ENCODE peak calls at places on chromosomes 4 and X, in seven cellular contexts. M is lower leg skin, F is AG04449, A is cardiac muscle cell, Y is fibroblast of the aortic adventitia, G is AG10803, E is AG09309. P is an unnamed sample.

GRCh38 chr4:94974773-94975172 is 217.0 kb downstream of the BMPR1B start:
- DNase-seq in A (no peak), E (peak; percentile 35), F (no peak), G (peak; percentile 60), Y (peak; percentile 68), M (no peak), P (no peak)

GRCh38 chrX:48488034-48488433 is 12.0 kb downstream of the FTSJ1 start:
- DNase-seq in A (no peak), M (no peak), G (no peak), Y (no peak), E (no peak), F (no peak), P (no peak)

GRCh38 chr4:4430492-4431195 is 43.7 kb downstream of the NSG1 start:
- DNase-seq in E (peak; percentile 65), M (no peak), A (peak; percentile 70), Y (peak; percentile 78), F (peak; percentile 58), G (peak; percentile 95), P (no peak)

GRCh38 chr4:89929425-89930272 is 35.0 kb downstream of the MMRN1 start:
- DNase-seq in F (no peak), E (no peak), M (no peak), G (no peak), Y (no peak), A (no peak), P (no peak)

GRCh38 chr4:139963708-139964107 is 190.3 kb downstream of the MAML3 start:
- DNase-seq in F (no peak), E (no peak), G (no peak), Y (no peak), A (no peak), M (no peak), P (no peak)

GRCh38 chr4:145507636-145508035 is 26.0 kb downstream of the SMAD1 start:
- DNase-seq in A (no peak), F (no peak), Y (peak; percentile 55), E (no peak), M (no peak), G (no peak), P (no peak)

GRCh38 chrX:16842684-16843083 is 27.5 kb downstream of the RBBP7 start:
- DNase-seq in A (no peak), E (no peak), G (no peak), F (no peak), Y (no peak), M (no peak), P (no peak)

GRCh38 chrX:103531002-103531401 is 11.7 kb upstream of the RAB40A start:
- DNase-seq in Y (peak; percentile 79), F (peak; percentile 59), E (peak; percentile 40), G (peak; percentile 79), M (no peak), A (no peak), P (no peak)

GRCh38 chrX:47316276-47317025 is 53.9 kb upstream of the ZNF157 start:
- DNase-seq in G (no peak), M (no peak), A (peak; percentile 10), F (no peak), E (no peak), Y (peak; percentile 8), P (no peak)

GRCh38 chr4:17064959-17065358 is 166.5 kb upstream of the LDB2 start:
- DNase-seq in G (no peak), M (no peak), Y (peak; percentile 56), F (no peak), E (no peak), A (no peak), P (no peak)

GRCh38 chr4:74934016-74934821 is 1.3 kb downstream of the PARM1 start:
- DNase-seq in F (no peak), A (peak; percentile 61), Y (peak; percentile 20), G (peak; percentile 5), E (no peak), M (no peak), P (peak; percentile 45)

GRCh38 chr4:47835489-47835888 is 2.4 kb downstream of the CORIN start:
- DNase-seq in M (no peak), E (no peak), G (peak; percentile 21), Y (no peak), F (no peak), A (no peak), P (no peak)

GRCh38 chr4:163681208-163681821 is 186.8 kb downstream of the TMA16 start:
- DNase-seq in Y (peak; percentile 21), A (peak; percentile 80), M (peak; percentile 22), E (no peak), F (no peak), G (no peak), P (no peak)

GRCh38 chrX:153854702-153855101 is 24.4 kb upstream of the PDZD4 start:
- DNase-seq in Y (no peak), F (no peak), A (no peak), G (no peak), E (no peak), M (no peak), P (no peak)

GRCh38 chr4:76589872-76590846 is 155.1 kb downstream of the SHROOM3 start:
- DNase-seq in F (peak; percentile 86), M (no peak), E (peak; percentile 90), Y (peak; percentile 87), A (peak; percentile 92), G (peak; percentile 99), P (no peak)

GRCh38 chr4:55386073-55386472 is 9.7 kb upstream of the TMEM165 start:
- DNase-seq in G (peak; percentile 21), E (no peak), A (no peak), M (no peak), F (no peak), Y (no peak), P (no peak)

GRCh38 chrX:103404225-103405008 is 28.1 kb downstream of the BEX3 start:
- DNase-seq in E (peak; percentile 49), F (peak; percentile 33), G (peak; percentile 85), Y (peak; percentile 89), M (peak; percentile 37), A (peak; percentile 84), P (no peak)

GRCh38 chr4:78951862-78952472 is 12.7 kb upstream of the PAQR3 start:
- DNase-seq in Y (peak; percentile 61), G (peak; percentile 48), A (peak; percentile 64), F (no peak), E (no peak), M (no peak), P (no peak)

GRCh38 chrX:4710618-4711433 is 997.4 kb upstream of the PRKX start:
- DNase-seq in E (no peak), Y (peak; percentile 0), A (no peak), G (no peak), M (no peak), F (no peak), P (no peak)

GRCh38 chr4:114383055-114383454 is 215.6 kb upstream of the UGT8 start:
- DNase-seq in F (no peak), Y (no peak), M (no peak), A (no peak), G (no peak), E (no peak), P (no peak)

GRCh38 chr4:114373508-114373907 is 225.1 kb upstream of the UGT8 start:
- DNase-seq in E (no peak), M (no peak), Y (no peak), G (no peak), A (no peak), F (no peak), P (no peak)

GRCh38 chr4:114383721-114384120 is 214.9 kb upstream of the UGT8 start:
- DNase-seq in F (peak; percentile 72), G (peak; percentile 88), E (peak; percentile 57), A (no peak), M (no peak), Y (peak; percentile 82), P (no peak)

DNA sequence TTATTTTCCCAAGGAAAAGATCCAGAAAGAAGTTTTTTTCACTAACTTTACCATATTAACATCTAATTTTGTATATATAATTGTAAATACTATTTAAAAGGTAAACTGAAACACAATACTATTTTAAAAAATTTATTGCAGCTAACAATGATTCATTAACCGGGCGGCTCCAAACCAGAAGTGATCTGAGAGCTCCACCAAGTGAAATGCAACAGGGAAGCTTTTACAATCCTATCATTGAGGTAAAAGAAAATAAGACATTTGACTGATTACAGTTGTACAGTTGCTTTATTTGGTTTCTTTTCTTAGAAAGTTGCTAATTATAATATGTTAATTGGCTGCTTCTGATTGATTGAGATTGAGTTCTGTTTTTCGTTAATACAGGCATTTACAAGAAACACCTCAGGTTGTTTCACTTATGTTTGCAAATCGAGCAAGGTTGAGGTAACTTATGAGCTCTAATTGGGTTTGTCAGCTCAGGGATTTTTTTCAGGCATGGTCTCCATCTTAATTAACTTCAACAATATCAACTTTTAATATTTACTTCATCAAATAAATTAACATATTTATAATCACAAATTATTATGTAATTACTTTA is 220.2 kb upstream of the UGT8 start:
- DNase-seq in F (no peak), M (no peak), E (peak; percentile 16), Y (peak; percentile 74), A (no peak), G (peak; percentile 57), P (no peak)
- TF ChIP-seq CTCF in F (peak; percentile 48), M (no peak), E (peak; percentile 72), Y (peak; percentile 70), A (peak; percentile 49), G (peak; percentile 84), P (no peak)

DNA sequence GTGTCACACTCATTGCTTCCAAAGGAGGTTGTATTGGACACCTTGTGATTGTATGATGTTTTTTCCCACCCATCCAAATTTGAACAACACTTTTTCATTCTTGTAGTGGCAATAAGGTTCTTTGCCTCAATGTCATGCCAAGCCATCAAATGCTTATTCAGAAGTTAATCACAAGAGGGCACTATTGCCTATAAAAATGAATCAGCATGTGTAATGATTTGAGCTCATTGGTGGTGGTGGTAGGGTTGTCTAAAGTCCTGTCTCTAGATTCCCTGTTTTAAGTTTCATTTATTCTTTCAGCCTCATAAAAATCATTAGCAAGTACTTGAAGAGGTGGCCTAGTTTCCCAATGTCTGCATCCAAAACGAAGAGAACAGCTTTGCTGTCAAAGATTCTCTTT is 37.0 kb downstream of the IRS4 start:
- DNase-seq in Y (peak; percentile 47), F (no peak), E (no peak), M (no peak), G (peak; percentile 18), A (peak; percentile 39), P (no peak)
- TF ChIP-seq CTCF in Y (peak; percentile 35), F (peak; percentile 22), E (peak; percentile 32), M (no peak), G (peak; percentile 47), A (peak; percentile 29), P (peak; percentile 22)

DNA sequence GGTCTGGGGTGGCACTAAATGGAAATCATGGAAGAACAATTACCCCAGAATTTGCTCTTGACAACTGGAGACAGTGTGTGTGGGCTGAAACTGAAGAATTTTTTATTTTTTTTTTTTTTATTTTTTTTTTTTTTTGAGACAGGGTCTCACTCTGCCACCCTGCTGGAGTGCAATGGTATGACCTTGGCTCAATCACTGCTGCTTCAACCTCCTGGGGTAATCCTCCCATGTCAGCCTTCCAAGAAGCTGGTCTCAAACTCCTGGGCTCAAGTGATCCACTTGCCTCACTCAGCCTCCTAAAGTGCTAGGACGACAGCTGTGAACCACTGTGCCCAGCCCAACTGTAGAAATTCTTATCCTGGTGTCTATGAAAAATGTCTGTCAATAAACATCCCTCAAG is 127.9 kb upstream of the MAP3K15 start:
- DNase-seq in G (no peak), E (no peak), A (no peak), F (no peak), Y (no peak), M (no peak), P (no peak)
- TF ChIP-seq CTCF in G (no peak), E (no peak), A (no peak), F (no peak), Y (no peak), M (no peak), P (no peak)

DNA sequence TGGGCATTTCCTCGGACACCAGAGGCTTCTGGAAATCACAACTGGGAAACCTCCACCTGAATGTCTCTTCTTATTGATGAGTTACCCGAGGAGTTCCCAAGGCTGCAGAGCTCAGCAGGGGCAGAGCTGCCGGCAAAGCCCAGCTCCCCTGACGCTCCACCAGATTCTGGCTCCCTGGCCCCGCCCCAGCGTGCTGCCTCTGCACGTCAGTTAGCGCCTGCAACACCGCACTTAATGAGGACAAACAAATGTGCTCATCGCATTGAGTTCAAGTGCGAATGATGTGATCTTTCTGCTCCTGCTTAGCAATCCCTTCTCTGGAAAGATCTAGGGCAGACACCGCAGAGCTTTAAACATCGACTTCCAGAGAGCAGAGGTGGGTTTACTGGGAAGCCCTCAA is 55.5 kb upstream of the FBXW7 start:
- DNase-seq in E (no peak), M (peak; percentile 48), A (peak; percentile 61), G (peak; percentile 31), F (peak; percentile 5), Y (peak; percentile 18), P (no peak)
- TF ChIP-seq CTCF in E (no peak), M (no peak), A (no peak), G (no peak), F (no peak), Y (no peak), P (no peak)

P was measured in mesothelial cell of epicardium.